ENCODE peak calls at places on chromosomes 3 and 15, in seven cellular contexts. F is smooth muscle cell of the brain vasculature, N is suprapubic skin, E is AG09319, P is AG20443, K is EL, Q is PC-9. W is an unnamed sample.

GRCh38 chr3:115272036-115272824 is 125.1 kb upstream of the ZBTB20 start:
- DNase-seq in F (no peak), N (no peak), E (peak; percentile 58), P (peak; percentile 62), K (peak; percentile 60), Q (no peak), W (no peak)

GRCh38 chr3:71891483-71891882 is 106.5 kb upstream of the PROK2 start:
- DNase-seq in F (no peak), N (no peak), E (no peak), P (peak; percentile 43), K (no peak), Q (no peak), W (no peak)

GRCh38 chr3:114551770-114552526 is 258.1 kb downstream of the TIGIT start:
- DNase-seq in F (no peak), N (no peak), E (no peak), P (no peak), K (peak; percentile 77), Q (peak; percentile 68), W (no peak)

GRCh38 chr15:99704444-99704838 is 28.8 kb downstream of the LYSMD4 start:
- DNase-seq in F (peak; percentile 76), N (no peak), E (peak; percentile 69), P (peak; percentile 54), K (peak; percentile 85), Q (peak; percentile 35), W (peak; percentile 67)

GRCh38 chr3:113441051-113441770 is at the start of gene CFAP44:
- DNase-seq in F (no peak), N (peak; percentile 80), E (peak; percentile 15), P (peak; percentile 18), K (peak; percentile 55), Q (peak; percentile 23), W (peak; percentile 20)

GRCh38 chr3:72660270-72661114 is 187.8 kb downstream of the SHQ1 start:
- DNase-seq in F (no peak), N (no peak), E (no peak), P (no peak), K (no peak), Q (no peak), W (no peak)

GRCh38 chr15:90918835-90919234 is 13.5 kb downstream of the HDDC3 start:
- DNase-seq in F (no peak), N (no peak), E (no peak), P (no peak), K (no peak), Q (no peak), W (no peak)

GRCh38 chr3:30180305-30181275 is 425.8 kb upstream of the TGFBR2 start:
- DNase-seq in F (no peak), N (no peak), E (no peak), P (peak; percentile 25), K (no peak), Q (no peak), W (no peak)

GRCh38 chr3:56357266-56357665 is 111.0 kb downstream of the ERC2 start:
- DNase-seq in F (no peak), N (no peak), E (no peak), P (no peak), K (no peak), Q (no peak), W (no peak)

GRCh38 chr3:58116161-58116955 is 94.4 kb downstream of the DNASE1L3 start:
- DNase-seq in F (no peak), N (no peak), E (no peak), P (no peak), K (no peak), Q (no peak), W (no peak)

GRCh38 chr3:160184655-160185054 is 40.6 kb upstream of the C3orf80 start:
- DNase-seq in F (no peak), N (no peak), E (peak; percentile 66), P (peak; percentile 54), K (no peak), Q (no peak), W (no peak)

GRCh38 chr15:34335176-34335575 is 2.4 kb downstream of the SLC12A6 start:
- DNase-seq in F (no peak), N (no peak), E (no peak), P (no peak), K (no peak), Q (no peak), W (no peak)

GRCh38 chr3:169264711-169265110 is 398.8 kb downstream of the MECOM start:
- DNase-seq in F (peak; percentile 15), N (no peak), E (no peak), P (no peak), K (peak; percentile 28), Q (no peak), W (no peak)

GRCh38 chr15:80120636-80121035 is 32.2 kb upstream of the FAH start:
- DNase-seq in F (no peak), N (no peak), E (no peak), P (no peak), K (no peak), Q (no peak), W (no peak)

GRCh38 chr3:177545964-177546363 is 348.7 kb upstream of the TBL1XR1 start:
- DNase-seq in F (no peak), N (no peak), E (peak; percentile 41), P (no peak), K (no peak), Q (no peak), W (no peak)

GRCh38 chr3:114527036-114527644 is 233.3 kb downstream of the TIGIT start:
- DNase-seq in F (no peak), N (no peak), E (no peak), P (peak; percentile 45), K (peak; percentile 33), Q (no peak), W (no peak)

GRCh38 chr15:32884136-32884535 is 166.3 kb downstream of the GREM1 start:
- DNase-seq in F (no peak), N (no peak), E (no peak), P (no peak), K (no peak), Q (no peak), W (no peak)

GRCh38 chr3:169241928-169242751 is 421.4 kb downstream of the MECOM start:
- DNase-seq in F (peak; percentile 26), N (no peak), E (no peak), P (peak; percentile 27), K (peak; percentile 51), Q (peak; percentile 33), W (no peak)

GRCh38 chr3:31946484-31947081 is 34.5 kb downstream of the OSBPL10 start:
- DNase-seq in F (no peak), N (no peak), E (no peak), P (no peak), K (no peak), Q (peak; percentile 5), W (no peak)

GRCh38 chr3:192410684-192410960 is 316.7 kb downstream of the FGF12 start:
- DNase-seq in F (no peak), N (no peak), E (no peak), P (no peak), K (no peak), Q (no peak), W (no peak)

GRCh38 chr3:195900426-195901355 is 7.7 kb downstream of the TNK2 start:
- DNase-seq in F (no peak), N (no peak), E (no peak), P (peak; percentile 90), K (peak; percentile 38), Q (no peak), W (no peak)

GRCh38 chr15:101490922-101491738 is 1.6 kb upstream of the PCSK6 start:
- DNase-seq in F (no peak), N (no peak), E (no peak), P (no peak), K (no peak), Q (no peak), W (no peak)

GRCh38 chr3:22284559-22284958 is 533.5 kb upstream of the ZNF385D start:
- DNase-seq in F (peak; percentile 37), N (no peak), E (no peak), P (peak; percentile 14), K (peak; percentile 32), Q (no peak), W (peak; percentile 36)

GRCh38 chr3:168914662-168915061 is 748.9 kb downstream of the MECOM start:
- DNase-seq in F (no peak), N (no peak), E (no peak), P (no peak), K (no peak), Q (no peak), W (no peak)

GRCh38 chr15:80835338-80835737 is 56.2 kb downstream of the CEMIP start:
- DNase-seq in F (no peak), N (no peak), E (no peak), P (peak; percentile 45), K (no peak), Q (no peak), W (no peak)

W was measured in brain pericyte.